ENCODE peak calls at places on chromosome X, in four cellular contexts. P, K, U and L are unnamed samples.

GRCh38 chrX:54785901-54786300 is 12.2 kb downstream of the ITIH6 start:
- DNase-seq in P (no peak), K (peak), U (no peak), L (peak)

GRCh38 chrX:9338986-9339385 is 125.9 kb upstream of the TBL1X start:
- DNase-seq in P (no peak), K (no peak), U (no peak), L (no peak)

GRCh38 chrX:108186811-108187210 is 95.2 kb downstream of the ATG4A start:
- DNase-seq in P (peak), K (no peak), U (no peak), L (no peak)

GRCh38 chrX:49171752-49172279 is at the start of gene PLP2:
- DNase-seq in P (peak), K (no peak), U (no peak), L (no peak)

GRCh38 chrX:110210417-110211139 is 107.3 kb downstream of the AMMECR1 start:
- DNase-seq in P (peak), K (no peak), U (no peak), L (no peak)

GRCh38 chrX:16023790-16024734 is 99.3 kb upstream of the GRPR start:
- DNase-seq in P (peak), K (no peak), U (no peak), L (no peak)

GRCh38 chrX:64642482-64642881 is 247.2 kb upstream of the MTMR8 start:
- DNase-seq in P (no peak), K (peak), U (no peak), L (no peak)

GRCh38 chrX:97504435-97504834 is 620.7 kb downstream of the RPA4 start:
- DNase-seq in P (no peak), K (no peak), U (no peak), L (no peak)

GRCh38 chrX:13396887-13397286 is 77.0 kb upstream of the ATXN3L start:
- DNase-seq in P (peak), K (no peak), U (no peak), L (no peak)

GRCh38 chrX:44400588-44400987 is 57.1 kb upstream of the EFHC2 start:
- DNase-seq in P (peak), K (no peak), U (no peak), L (no peak)

DNA sequence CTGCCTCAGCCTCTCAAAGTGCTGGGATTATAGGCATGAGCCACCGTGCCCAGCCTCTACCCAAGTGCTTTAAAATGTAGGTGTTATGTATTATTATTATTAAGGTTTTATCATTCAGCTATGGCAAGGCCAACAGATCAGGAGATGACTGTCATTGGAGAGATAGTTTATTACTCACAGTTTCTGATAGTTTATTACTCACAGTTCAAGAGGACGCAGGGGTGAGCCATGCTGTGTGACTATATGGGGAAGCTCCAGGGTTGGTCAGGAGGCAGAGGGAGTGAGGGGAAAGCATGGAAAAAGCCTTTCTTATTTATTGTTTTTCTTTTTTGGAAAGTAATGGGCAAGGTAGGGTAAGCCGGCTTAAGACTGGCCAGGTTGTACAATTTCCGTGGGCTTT is 25.4 kb upstream of the ARSD start:
- DNase-seq in P (no peak), K (no peak), U (no peak), L (no peak)
- H3K9ac ChIP-seq in P (no peak), K (no peak), U (no peak), L (no peak)

DNA sequence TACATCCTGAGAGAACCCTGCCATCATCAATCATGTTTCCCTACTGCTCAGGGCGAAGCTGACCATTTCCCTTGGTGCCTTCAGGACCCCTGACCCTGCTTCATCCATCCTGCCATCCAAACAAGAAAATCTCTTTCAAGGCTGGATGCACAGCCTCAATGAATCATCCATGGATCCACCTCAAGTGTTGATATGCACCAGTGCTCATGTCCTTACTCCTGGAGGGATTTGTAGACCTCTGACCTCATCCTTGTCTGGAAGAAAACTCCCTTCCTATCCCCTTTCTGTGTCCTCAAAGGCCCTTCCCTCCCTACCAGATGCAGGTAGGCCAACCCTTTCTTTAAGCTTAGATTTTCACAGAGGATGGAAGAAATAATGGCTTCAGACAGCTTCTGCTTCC is 24.6 kb downstream of the BEX3 start:
- DNase-seq in P (no peak), K (no peak), U (no peak), L (no peak)
- H4K5ac ChIP-seq in P (no peak), K (no peak), U (no peak), L (no peak)

DNA sequence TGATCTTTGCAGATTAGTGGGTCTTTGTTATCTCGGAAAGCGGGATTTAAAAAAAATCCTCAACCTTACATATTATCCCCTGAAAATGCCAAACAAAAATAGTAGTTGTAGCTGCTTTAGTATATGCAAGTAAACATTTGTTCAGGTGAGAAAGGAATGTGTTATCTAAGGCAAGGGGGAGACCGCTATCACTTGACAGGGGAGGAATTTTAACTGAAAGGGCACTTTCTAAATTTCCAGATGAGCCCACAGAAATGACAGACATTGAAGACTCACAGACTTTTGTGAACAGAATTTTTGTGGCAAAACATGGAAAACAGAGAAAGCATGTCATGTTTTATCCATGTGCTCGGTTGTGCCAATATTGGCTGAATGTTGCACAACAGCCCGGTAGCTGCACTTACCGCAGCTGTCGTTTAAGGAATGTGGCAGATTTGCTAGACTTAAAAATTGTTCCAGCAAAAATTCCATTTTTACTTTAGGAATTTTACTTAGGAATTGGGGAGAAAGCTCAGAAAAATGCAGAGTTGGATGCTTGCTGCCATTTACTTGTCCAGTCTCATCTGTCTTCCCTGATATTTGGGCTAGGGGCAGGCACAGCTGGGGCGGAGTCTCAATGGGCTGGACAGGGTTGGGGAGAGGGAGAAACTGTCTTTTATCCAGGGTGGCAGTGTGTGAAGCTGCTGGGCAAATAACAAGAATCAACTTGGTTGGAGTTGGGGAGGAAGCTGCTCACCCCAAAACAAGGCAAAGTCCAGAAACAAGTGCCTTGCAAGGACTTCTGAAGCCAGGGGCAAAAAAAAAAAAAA is 94.6 kb upstream of the RPS6KA3 start:
- DNase-seq in P (peak), K (peak), U (no peak), L (no peak)
- H3K9ac ChIP-seq in P (peak), K (no peak), U (no peak), L (no peak)

DNA sequence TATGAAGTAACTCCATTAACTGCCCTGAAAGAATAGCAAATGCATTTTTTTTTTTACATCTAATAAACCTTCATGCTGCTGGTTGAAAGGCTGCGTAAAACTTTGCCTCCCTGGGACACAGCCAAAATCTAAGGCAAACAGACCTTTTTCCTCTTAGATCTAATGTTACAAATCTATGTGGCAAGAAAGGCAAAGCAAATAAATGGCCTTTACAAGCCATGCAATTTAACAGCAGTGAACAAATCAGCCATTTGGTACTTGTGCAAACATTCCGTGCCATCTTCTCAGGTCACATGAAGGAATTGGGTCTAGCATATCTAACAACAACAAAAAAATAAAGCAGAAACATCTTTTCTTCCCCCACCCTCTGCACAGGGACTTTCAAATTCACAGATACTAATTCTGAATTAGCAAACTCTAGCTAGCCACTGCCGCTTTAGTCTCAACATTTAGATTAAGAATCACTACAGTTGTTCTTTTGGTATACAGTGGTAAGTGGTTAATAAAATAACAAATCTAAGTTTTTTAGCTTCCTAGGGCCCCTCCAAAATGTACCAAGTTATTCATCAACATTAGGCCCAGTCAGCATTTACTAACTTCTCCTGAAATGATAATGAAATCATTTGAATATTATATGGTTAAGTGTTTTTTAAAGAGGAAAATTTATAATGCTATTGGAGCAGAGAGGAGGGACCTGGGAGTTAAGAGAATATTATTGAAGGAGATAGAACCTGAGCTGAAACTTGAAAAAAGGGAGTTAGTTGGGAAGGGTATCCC is 593.8 kb downstream of the SMARCA1 start:
- DNase-seq in P (no peak), K (no peak), U (no peak), L (no peak)
- H4K5ac ChIP-seq in P (no peak), K (no peak), U (no peak), L (no peak)

GRCh38 chrX:24055043-24055356 is 244 bp downstream of the EIF2S3 start:
- DNase-seq in P (no peak), K (no peak), U (no peak), L (no peak)
- H3K9ac ChIP-seq in P (peak), K (no peak), U (peak), L (no peak)

DNA sequence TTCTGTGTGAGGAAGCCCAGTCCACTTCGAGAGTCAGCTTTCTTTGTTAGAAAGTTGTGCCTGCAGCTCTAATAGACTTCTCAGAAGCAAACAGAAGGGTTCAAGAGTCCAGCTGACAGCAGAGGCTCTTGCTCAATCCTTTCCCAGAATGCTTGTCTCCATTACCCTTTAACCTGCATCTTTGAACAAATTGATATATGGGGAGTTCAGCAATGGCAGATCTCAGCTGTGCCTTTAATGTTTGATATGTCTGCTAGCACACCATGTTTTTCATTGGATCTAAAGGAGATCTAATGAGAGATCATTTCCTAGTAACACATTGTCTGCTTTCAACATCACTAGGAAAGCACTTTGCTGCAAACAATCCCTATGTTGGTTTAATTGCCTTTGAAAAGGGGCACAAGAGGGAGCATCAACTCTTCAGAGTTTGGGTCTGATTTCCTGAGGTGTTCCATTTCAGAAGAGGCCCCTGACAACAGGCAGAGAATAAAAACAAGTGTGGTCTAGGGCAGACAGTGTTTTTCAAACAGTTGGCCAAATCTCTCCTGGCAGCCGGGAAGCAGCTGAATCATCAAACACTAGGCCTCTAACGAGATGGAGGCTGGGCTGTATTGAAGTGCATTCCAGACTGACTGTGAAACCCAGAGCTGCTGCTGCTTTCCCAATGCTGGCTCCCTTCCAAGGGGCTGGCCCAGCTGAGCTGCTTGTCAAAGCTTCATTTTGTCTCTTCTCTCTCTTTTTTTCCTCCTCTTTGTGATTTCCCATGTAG is 55.6 kb downstream of the LUZP4 start:
- DNase-seq in P (peak), K (peak), U (peak), L (peak)
- H4K5ac ChIP-seq in P (peak), K (no peak), U (no peak), L (no peak)

DNA sequence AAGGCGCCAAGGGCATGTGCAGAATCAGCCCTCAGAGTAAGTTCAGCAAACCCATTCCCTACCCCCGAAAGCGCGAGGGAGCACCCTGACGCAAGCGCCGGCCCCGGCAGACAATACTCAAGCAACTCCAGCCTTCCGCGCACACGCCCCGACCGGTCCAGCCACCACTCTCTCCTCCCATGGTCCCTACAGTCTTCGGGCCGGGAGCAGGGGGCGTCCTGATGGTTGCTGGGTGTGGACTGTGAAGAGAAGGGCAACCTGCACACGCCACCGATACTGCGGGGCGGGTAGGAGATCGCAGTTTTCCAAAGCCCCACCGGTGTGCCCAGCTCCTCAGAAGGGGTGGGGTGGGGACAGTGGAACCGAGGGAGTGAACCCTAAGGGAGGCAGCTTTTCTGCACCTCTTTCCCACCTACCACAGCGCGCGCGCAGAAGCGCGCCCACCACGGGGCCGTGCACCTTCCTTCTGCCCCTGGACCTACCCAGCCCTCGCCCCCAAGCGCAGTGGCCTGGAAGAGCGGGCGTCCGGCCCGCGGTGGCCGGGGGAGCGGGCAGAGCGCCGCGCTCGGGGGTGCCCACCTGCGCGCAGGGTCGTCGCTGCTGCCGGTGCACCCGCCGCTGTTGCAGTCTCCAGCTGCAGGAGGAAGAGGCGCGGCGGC is 650.2 kb upstream of the DIPK2B start:
- DNase-seq in P (peak), K (peak), U (no peak), L (peak)
- H3K9ac ChIP-seq in P (peak), K (peak), U (peak), L (peak)

GRCh38 chrX:19560611-19561010 is 45.3 kb upstream of the MAP3K15 start:
- DNase-seq in P (peak), K (no peak), U (no peak), L (no peak)
- H4K5ac ChIP-seq in P (no peak), K (no peak), U (no peak), L (no peak)

GRCh38 chrX:119647552-119648420 is 41.6 kb upstream of the NKRF start:
- DNase-seq in P (no peak), K (no peak), U (no peak), L (no peak)
- H3K9ac ChIP-seq in P (no peak), K (no peak), U (no peak), L (no peak)

DNA sequence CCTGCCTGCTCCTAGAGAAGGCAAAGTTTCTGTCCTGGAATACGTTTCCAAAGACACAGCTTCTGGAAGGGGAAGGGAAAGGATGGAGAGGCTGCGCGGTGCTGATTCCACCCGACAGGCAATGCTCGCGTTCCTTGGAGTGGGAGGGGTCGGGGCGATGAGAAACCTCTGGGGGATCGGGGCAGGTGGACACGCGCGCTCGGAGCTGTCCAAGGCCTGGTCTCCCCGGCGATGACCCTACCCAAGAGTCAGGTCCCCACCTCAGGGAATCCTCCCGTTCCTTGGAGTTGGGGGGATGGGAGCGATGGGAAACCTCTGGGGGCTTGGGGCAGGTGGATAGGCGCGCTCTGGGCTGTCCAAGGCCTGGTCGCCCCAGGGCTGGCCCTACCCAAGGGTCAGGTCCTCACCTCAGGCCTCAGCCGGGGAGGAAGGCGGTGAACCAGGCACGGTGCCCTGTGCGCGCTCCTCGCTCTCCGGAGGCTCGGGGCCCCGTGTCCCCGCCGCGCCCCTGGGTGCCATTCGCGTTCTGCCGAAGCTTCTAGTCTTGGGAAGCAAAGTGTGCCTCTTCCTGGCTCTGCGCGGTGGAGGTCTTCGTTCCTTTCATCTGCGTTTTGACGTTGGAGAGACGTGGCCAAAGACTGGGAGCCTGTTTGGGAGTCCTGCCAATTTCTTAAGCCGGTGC is 10.6 kb upstream of the SHOX start:
- DNase-seq in P (no peak), K (no peak), U (no peak), L (peak)
- H4K5ac ChIP-seq in P (no peak), K (no peak), U (no peak), L (no peak)